ENCODE peak calls at places on chromosomes 12 and 14, in ten cellular contexts. Q is stimulated activated CD4-positive, alpha-beta T cell treated with anti-CD3 and anti-CD28 coated beads, Interleukin-1b, Interleukin-23, amount 100 ng/mL, for 1 hour; I is KG1; L is T-cell; C is retina; E is posterior cingulate gyrus; D is PC-9; T is effector memory CD8-positive, alpha-beta T cell; K is mesothelial cell of epicardium; O is CD4-positive, alpha-beta T cell. U is an unnamed sample.

GRCh38 chr12:15540469-15540872 is 218.2 kb downstream of the PTPRO start:
- DNase-seq in I (no peak), D (no peak), Q (no peak), K (no peak), C (no peak), E (no peak), O (no peak), L (no peak), T (no peak), U (no peak)

GRCh38 chr12:81465191-81465590 is 294.0 kb downstream of the PPFIA2 start:
- DNase-seq in E (no peak), I (no peak), D (no peak), C (peak), O (no peak), Q (no peak), L (no peak), K (no peak), T (no peak), U (no peak)

GRCh38 chr12:122980192-122981035 is at the start of gene ARL6IP4:
- DNase-seq in C (peak), K (no peak), Q (no peak), L (peak), I (peak), O (peak), D (peak), E (peak), T (peak), U (peak)

GRCh38 chr12:119868992-119869391 is 8.1 kb downstream of the CIT start:
- DNase-seq in Q (no peak), E (no peak), C (peak), I (no peak), O (no peak), T (no peak), L (no peak), K (no peak), D (no peak), U (no peak)

GRCh38 chr12:125222876-125223275 is 157.6 kb downstream of the AACS start:
- DNase-seq in E (no peak), L (no peak), D (no peak), T (no peak), I (no peak), Q (no peak), O (no peak), K (no peak), C (no peak), U (peak)

GRCh38 chr14:60859525-60859924 is 121.4 kb downstream of the TRMT5 start:
- DNase-seq in K (no peak), O (no peak), C (no peak), Q (no peak), D (no peak), T (no peak), L (no peak), I (no peak), E (no peak), U (no peak)

GRCh38 chr14:69363055-69363454 is 35.0 kb downstream of the ERH start:
- DNase-seq in T (no peak), D (no peak), C (peak), E (no peak), L (no peak), I (no peak), O (no peak), Q (no peak), K (no peak), U (no peak)

GRCh38 chr12:120206228-120206627 is 5.3 kb upstream of the RPLP0 start:
- DNase-seq in T (no peak), E (no peak), D (no peak), L (no peak), C (no peak), O (no peak), I (no peak), Q (no peak), K (no peak), U (no peak)

GRCh38 chr12:3336606-3337311 is 154.2 kb upstream of the PRMT8 start:
- DNase-seq in L (no peak), I (no peak), D (no peak), K (no peak), O (no peak), E (peak), C (peak), T (no peak), Q (no peak), U (no peak)

GRCh38 chr12:107368586-107368985 is 275.2 kb upstream of the CRY1 start:
- DNase-seq in L (no peak), I (no peak), K (no peak), E (no peak), T (no peak), C (no peak), D (no peak), O (no peak), Q (no peak), U (no peak)

GRCh38 chr12:13195848-13196301 is 651 bp upstream of the EMP1 start:
- DNase-seq in K (no peak), E (no peak), T (no peak), Q (no peak), O (no peak), C (no peak), L (no peak), I (no peak), D (no peak), U (no peak)

GRCh38 chr12:26361964-26362363 is 166.6 kb downstream of the SSPN start:
- DNase-seq in D (no peak), L (no peak), E (no peak), K (no peak), C (no peak), O (no peak), I (no peak), T (no peak), Q (no peak), U (no peak)

GRCh38 chr14:68960123-68960522 is 19.0 kb downstream of the ACTN1 start:
- DNase-seq in Q (no peak), C (no peak), O (no peak), D (no peak), T (no peak), K (no peak), I (no peak), E (no peak), L (no peak), U (no peak)